ENCODE peak calls at places on chromosomes 3 and 15, in five cellular contexts. N is cardiac muscle cell, H is breast epithelium, T is progenitor cell of endocrine pancreas, E is GM12865. S is an unnamed sample.

GRCh38 chr3:57582470-57583168 is 14.5 kb downstream of the ARF4 start:
- DNase-seq in N (no peak), H (peak; percentile 69), T (no peak), E (peak; percentile 37), S (no peak)

GRCh38 chr3:150743508-150743907 is 19.5 kb downstream of the SIAH2 start:
- DNase-seq in N (no peak), H (no peak), T (no peak), E (no peak), S (no peak)

GRCh38 chr3:32973982-32974381 is 22.5 kb downstream of the CCR4 start:
- DNase-seq in N (no peak), H (no peak), T (no peak), E (peak; percentile 81), S (no peak)

GRCh38 chr15:79308874-79309273 is 2.0 kb upstream of the TMED3 start:
- DNase-seq in N (no peak), H (no peak), T (no peak), E (no peak), S (no peak)

GRCh38 chr3:140883428-140883827 is 58.2 kb upstream of the SLC25A36 start:
- DNase-seq in N (no peak), H (no peak), T (no peak), E (no peak), S (no peak)

GRCh38 chr3:74060201-74060600 is 435.5 kb upstream of the PDZRN3 start:
- DNase-seq in N (no peak), H (no peak), T (no peak), E (no peak), S (no peak)

GRCh38 chr15:35937380-35937779 is 391.4 kb upstream of the DPH6 start:
- DNase-seq in N (no peak), H (no peak), T (no peak), E (no peak), S (no peak)

GRCh38 chr3:87333393-87333892 is 57.1 kb upstream of the POU1F1 start:
- DNase-seq in N (no peak), H (no peak), T (no peak), E (no peak), S (no peak)

GRCh38 chr3:150751781-150752263 is 11.1 kb downstream of the SIAH2 start:
- DNase-seq in N (no peak), H (no peak), T (no peak), E (no peak), S (no peak)

GRCh38 chr15:39426552-39427532 is 154.0 kb upstream of the THBS1 start:
- DNase-seq in N (no peak), H (no peak), T (no peak), E (peak; percentile 94), S (no peak)

GRCh38 chr3:12224181-12225147 is 64.4 kb upstream of the PPARG start:
- DNase-seq in N (no peak), H (no peak), T (no peak), E (no peak), S (no peak)

GRCh38 chr15:67601008-67601620 is 58.6 kb downstream of the MAP2K5 start:
- DNase-seq in N (no peak), H (no peak), T (no peak), E (no peak), S (no peak)

GRCh38 chr3:165521131-165521871 is 315.9 kb downstream of the BCHE start:
- DNase-seq in N (peak; percentile 45), H (no peak), T (no peak), E (no peak), S (no peak)

GRCh38 chr3:102354818-102355515 is 79.8 kb upstream of the ZPLD1 start:
- DNase-seq in N (no peak), H (no peak), T (no peak), E (no peak), S (no peak)

GRCh38 chr3:150960708-150961684 is 11.5 kb downstream of the CLRN1 start:
- DNase-seq in N (no peak), H (no peak), T (no peak), E (peak; percentile 55), S (no peak)

GRCh38 chr15:73599934-73600333 is 33.3 kb downstream of the NPTN start:
- DNase-seq in N (no peak), H (no peak), T (no peak), E (no peak), S (no peak)

GRCh38 chr3:16897254-16897926 is 12.6 kb downstream of the PLCL2 start:
- DNase-seq in N (no peak), H (no peak), T (no peak), E (peak; percentile 76), S (no peak)

GRCh38 chr15:57485869-57486268 is 105.8 kb upstream of the MYZAP start:
- DNase-seq in N (peak; percentile 39), H (no peak), T (no peak), E (no peak), S (no peak)

DNA sequence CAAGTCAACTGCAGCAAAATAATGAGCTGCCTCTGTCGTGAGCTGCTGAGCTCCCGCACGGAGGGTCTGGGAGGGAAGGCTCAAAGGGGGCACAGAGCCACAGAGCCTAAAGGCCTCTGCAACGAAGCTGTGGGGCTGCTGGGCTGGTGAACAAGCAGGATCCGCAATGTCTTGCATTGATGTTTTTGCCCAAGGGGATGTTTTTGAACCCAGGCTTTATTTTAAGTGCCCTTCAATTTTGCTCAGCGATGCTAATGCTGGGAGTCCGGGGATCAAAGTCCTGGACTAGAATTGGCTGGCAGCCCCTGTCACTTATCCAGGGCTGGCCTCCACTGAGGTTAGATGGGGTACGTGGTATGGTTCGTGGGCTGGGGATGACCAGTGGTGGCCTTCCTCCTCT is 240.0 kb downstream of the VPS13C start:
- DNase-seq in N (no peak), H (no peak), T (no peak), E (no peak), S (no peak)
- TF ChIP-seq CTCF in N (no peak), H (no peak), T (no peak), E (no peak), S (no peak)

GRCh38 chr3:27720899-27721716 is 1.0 kb downstream of the EOMES start:
- DNase-seq in N (peak; percentile 28), H (no peak), T (no peak), E (no peak), S (no peak)
- TF ChIP-seq CTCF in N (peak; percentile 29), H (no peak), T (no peak), E (no peak), S (no peak)

DNA sequence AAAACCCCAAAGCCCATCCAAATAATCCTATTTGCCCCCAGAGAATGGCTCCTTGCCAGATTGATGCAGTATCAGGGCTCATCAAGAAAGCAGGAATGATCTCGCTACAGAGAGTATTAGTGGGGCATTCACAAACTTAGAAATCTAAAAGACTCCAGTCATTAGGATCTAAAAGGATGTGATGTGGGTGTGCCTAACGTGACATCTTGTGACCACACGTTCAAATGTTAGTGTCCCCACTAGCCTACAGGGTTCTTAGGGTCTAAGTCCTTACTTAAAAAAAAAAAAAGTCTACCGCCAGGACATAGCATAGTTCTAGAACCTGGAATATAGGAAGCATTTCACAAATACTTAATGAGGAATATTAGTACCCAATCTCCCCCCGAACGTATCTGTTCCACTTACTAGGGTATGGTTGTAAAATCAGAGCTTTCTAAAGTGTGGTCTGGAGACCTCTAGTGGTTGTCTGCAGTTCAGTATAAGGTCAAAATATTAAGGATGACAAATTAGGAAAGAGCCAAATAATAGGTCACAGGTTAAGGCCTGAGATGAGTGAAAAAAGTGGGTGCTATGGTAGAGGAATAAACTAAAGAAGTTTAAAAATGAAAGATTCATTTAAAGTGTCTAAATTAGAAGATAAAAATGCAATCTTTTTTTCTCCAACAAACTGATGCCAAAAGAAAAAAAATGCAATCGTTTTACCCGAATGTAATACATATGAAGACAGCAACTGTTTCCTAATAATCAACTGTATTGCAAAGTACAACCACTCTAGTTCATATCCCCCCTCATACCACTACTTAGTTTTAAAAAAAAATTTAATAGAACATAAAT is 4.2 kb upstream of the CHRM5 start:
- DNase-seq in N (peak; percentile 58), H (no peak), T (no peak), E (peak; percentile 56), S (no peak)
- TF ChIP-seq CTCF in N (peak; percentile 87), H (peak; percentile 32), T (peak; percentile 66), E (peak; percentile 72), S (peak; percentile 76)

GRCh38 chr15:77874071-77874470 is 203.4 kb downstream of the TBC1D2B start:
- DNase-seq in N (no peak), H (no peak), T (no peak), E (no peak), S (no peak)

GRCh38 chr15:77870195-77871065 is 207.1 kb downstream of the TBC1D2B start:
- DNase-seq in N (peak; percentile 76), H (peak; percentile 23), T (peak; percentile 69), E (peak; percentile 65), S (no peak)

GRCh38 chr15:77867266-77868047 is 210.1 kb downstream of the TBC1D2B start:
- DNase-seq in N (no peak), H (no peak), T (no peak), E (no peak), S (no peak)

GRCh38 chr15:77869021-77869895 is 208.3 kb downstream of the TBC1D2B start:
- DNase-seq in N (no peak), H (no peak), T (no peak), E (no peak), S (no peak)

GRCh38 chr15:77871838-77872371 is 205.6 kb downstream of the TBC1D2B start:
- DNase-seq in N (no peak), H (no peak), T (no peak), E (no peak), S (no peak)
- TF ChIP-seq CTCF in N (peak; percentile 26), H (no peak), T (peak; percentile 14), E (peak; percentile 10), S (peak; percentile 28)

GRCh38 chr3:80307844-80308243 is 540.0 kb upstream of the ROBO1 start:
- DNase-seq in N (no peak), H (no peak), T (no peak), E (no peak), S (no peak)
- TF ChIP-seq CTCF in N (no peak), H (no peak), T (no peak), E (no peak), S (no peak)

DNA sequence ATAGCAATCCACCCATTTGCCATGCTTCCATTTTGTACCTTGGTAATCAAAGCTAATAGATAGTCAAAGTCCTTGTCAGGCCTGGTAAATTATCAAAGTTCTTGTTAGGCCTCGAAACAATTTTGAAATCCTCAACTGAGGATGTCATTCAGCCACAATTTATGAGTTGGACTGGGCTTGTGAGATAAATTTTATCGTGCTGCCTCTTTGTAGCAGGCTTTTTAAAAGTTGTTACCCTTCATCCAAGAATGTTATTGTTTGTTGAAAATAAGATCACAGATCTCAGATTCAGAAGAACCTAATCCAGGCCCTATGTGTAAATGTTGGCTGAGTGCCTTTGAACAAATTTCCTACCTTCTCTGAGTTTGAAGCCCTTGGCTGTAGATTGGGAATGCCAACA is 143.3 kb upstream of the PROK2 start:
- DNase-seq in N (no peak), H (no peak), T (no peak), E (no peak), S (no peak)
- TF ChIP-seq CTCF in N (no peak), H (no peak), T (no peak), E (no peak), S (no peak)

DNA sequence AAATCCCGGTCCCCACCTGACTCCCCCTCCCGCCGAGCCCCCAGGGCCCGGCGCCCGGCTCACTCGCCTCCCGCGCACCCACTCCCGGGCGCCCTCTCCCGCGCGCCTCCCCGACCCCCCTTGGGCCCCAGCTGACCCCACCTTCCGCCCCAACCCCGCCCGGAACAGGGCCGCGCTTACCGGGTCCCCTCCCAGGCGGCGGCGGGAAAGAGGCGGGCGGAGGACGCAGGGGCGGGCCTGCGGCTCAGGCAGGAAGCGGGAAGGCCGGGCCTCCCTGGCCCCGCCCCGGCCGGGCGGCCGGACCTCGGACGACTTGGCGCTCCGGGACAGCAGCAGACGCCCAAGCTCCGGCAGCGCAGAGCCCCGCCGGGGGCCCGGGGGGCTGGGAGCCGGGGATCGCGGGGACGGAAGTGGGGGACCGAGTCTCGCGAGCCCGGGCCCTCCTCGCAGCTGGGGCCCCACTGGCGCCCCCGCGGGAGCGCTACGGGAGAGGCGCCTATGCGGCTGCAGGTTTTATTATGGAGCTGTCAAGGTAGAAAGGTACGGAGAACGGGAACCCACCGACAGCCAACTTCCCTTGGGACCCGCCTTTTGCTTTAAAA is at the start of gene SLC41A3:
- DNase-seq in N (peak; percentile 92), H (peak; percentile 83), T (peak; percentile 77), E (peak; percentile 94), S (peak; percentile 88)
- TF ChIP-seq CTCF in N (peak; percentile 60), H (no peak), T (peak; percentile 60), E (peak; percentile 50), S (peak; percentile 46)